ENCODE peak calls at places on chromosome 9, in ten cellular contexts. P is IMR-90, C is AG10803, L is glutamatergic neuron, T is psoas muscle, D is cardiac muscle cell, A is HFFc6, F is heart right ventricle, G is endothelial cell, Y is A549. Q is an unnamed sample.

GRCh38 chr9:15253786-15254185 is 53.2 kb downstream of the TTC39B start:
- DNase-seq in Y (no peak), D (no peak), A (no peak), G (no peak), C (no peak), P (no peak), F (no peak), L (no peak), T (no peak), Q (no peak)

GRCh38 chr9:98897745-98898144 is 46.0 kb upstream of the COL15A1 start:
- DNase-seq in C (no peak), G (no peak), Y (no peak), F (no peak), T (no peak), D (no peak), P (peak), L (no peak), A (no peak), Q (no peak)

GRCh38 chr9:76718166-76718565 is 46.1 kb upstream of the PCA3 start:
- DNase-seq in G (no peak), L (no peak), P (no peak), F (no peak), C (no peak), Y (no peak), A (no peak), D (no peak), T (no peak), Q (no peak)

GRCh38 chr9:105244274-105244995 is at the start of gene SLC44A1:
- DNase-seq in G (peak), L (peak), A (peak), F (peak), C (peak), T (peak), D (peak), P (peak), Y (peak), Q (peak)

GRCh38 chr9:18920685-18921084 is 112.3 kb downstream of the SAXO1 start:
- DNase-seq in F (no peak), C (peak), D (no peak), L (no peak), G (no peak), Y (no peak), P (peak), T (no peak), A (no peak), Q (no peak)

GRCh38 chr9:120531683-120532300 is 48.2 kb downstream of the CDK5RAP2 start:
- DNase-seq in T (no peak), P (peak), Y (peak), A (peak), L (no peak), G (peak), C (peak), F (no peak), D (peak), Q (peak)

GRCh38 chr9:126334626-126335621 is 8.3 kb downstream of the MVB12B start:
- DNase-seq in G (no peak), F (no peak), Y (peak), P (peak), T (no peak), D (no peak), C (peak), A (no peak), L (no peak), Q (no peak)

GRCh38 chr9:110802416-110803035 is 133.9 kb downstream of the MUSK start:
- DNase-seq in T (no peak), Y (peak), A (peak), F (no peak), C (peak), P (peak), L (no peak), D (no peak), G (no peak), Q (no peak)

GRCh38 chr9:72309366-72310133 is 55.5 kb downstream of the ZFAND5 start:
- DNase-seq in P (no peak), F (no peak), Y (peak), C (no peak), T (no peak), D (no peak), G (no peak), A (no peak), L (no peak), Q (no peak)

GRCh38 chr9:136570916-136571315 is 25.1 kb upstream of the NOTCH1 start:
- DNase-seq in C (no peak), F (no peak), T (no peak), L (no peak), Y (no peak), G (no peak), A (no peak), P (no peak), D (no peak), Q (no peak)

GRCh38 chr9:37904647-37905505 is 949 bp upstream of the SLC25A51 start:
- DNase-seq in A (no peak), D (no peak), L (no peak), C (peak), P (peak), F (peak), T (no peak), G (no peak), Y (no peak), Q (no peak)

GRCh38 chr9:2142212-2142611 is 127.1 kb downstream of the SMARCA2 start:
- DNase-seq in Y (no peak), T (no peak), F (no peak), C (no peak), A (no peak), G (no peak), L (no peak), P (no peak), D (no peak), Q (no peak)

GRCh38 chr9:94906713-94907112 is 180.2 kb downstream of the AOPEP start:
- DNase-seq in D (no peak), A (no peak), F (peak), T (no peak), C (no peak), P (no peak), L (no peak), G (no peak), Y (no peak), Q (no peak)

GRCh38 chr9:36503172-36504153 is 69.2 kb upstream of the MELK start:
- DNase-seq in D (no peak), A (no peak), G (no peak), C (no peak), Y (no peak), P (peak), T (no peak), L (no peak), F (no peak), Q (no peak)

GRCh38 chr9:82763631-82764030 is 299.3 kb downstream of the RASEF start:
- DNase-seq in D (no peak), F (no peak), C (no peak), G (no peak), A (no peak), Y (peak), P (no peak), L (peak), T (no peak), Q (no peak)

GRCh38 chr9:93297659-93298497 is 113.9 kb downstream of the WNK2 start:
- DNase-seq in G (no peak), P (no peak), F (no peak), D (no peak), T (peak), C (no peak), A (no peak), L (no peak), Y (no peak), Q (no peak)

GRCh38 chr9:126301985-126302603 is 24.5 kb upstream of the MVB12B start:
- DNase-seq in Y (peak), F (peak), P (peak), L (peak), D (peak), T (peak), A (peak), C (peak), G (peak), Q (peak)

GRCh38 chr9:95085036-95085770 is 232.3 kb downstream of the FANCC start:
- DNase-seq in F (no peak), A (no peak), C (no peak), Y (no peak), L (no peak), G (no peak), T (no peak), D (no peak), P (no peak), Q (peak)

GRCh38 chr9:69893057-69893456 is 72.4 kb downstream of the CFAP95 start:
- DNase-seq in Y (no peak), A (no peak), G (no peak), D (no peak), T (no peak), F (no peak), C (no peak), L (no peak), P (no peak), Q (no peak)

GRCh38 chr9:131642496-131643083 is 97.3 kb downstream of the PRRT1B start:
- DNase-seq in L (no peak), F (no peak), P (no peak), Y (no peak), G (no peak), T (no peak), D (no peak), C (no peak), A (no peak), Q (no peak)

GRCh38 chr9:136189394-136190236 is 15.3 kb downstream of the LHX3 start:
- DNase-seq in A (no peak), G (no peak), P (no peak), F (no peak), C (no peak), L (peak), T (no peak), D (no peak), Y (no peak), Q (no peak)

GRCh38 chr9:5563886-5564285 is 53.6 kb downstream of the PDCD1LG2 start:
- DNase-seq in L (no peak), Y (no peak), D (no peak), F (no peak), G (no peak), T (no peak), P (peak), C (no peak), A (peak), Q (no peak)

GRCh38 chr9:18238254-18238653 is 235.7 kb upstream of the ADAMTSL1 start:
- DNase-seq in P (peak), D (no peak), F (no peak), T (no peak), A (peak), L (no peak), Y (peak), C (peak), G (no peak), Q (no peak)

GRCh38 chr9:94859226-94859625 is 132.7 kb downstream of the AOPEP start:
- DNase-seq in L (no peak), C (no peak), F (no peak), P (no peak), Y (no peak), G (no peak), A (no peak), D (no peak), T (no peak), Q (no peak)

GRCh38 chr9:4691794-4692193 is 12.4 kb downstream of the CDC37L1 start:
- DNase-seq in P (peak), Y (no peak), F (no peak), A (peak), C (peak), G (no peak), L (no peak), T (no peak), D (no peak), Q (no peak)

GRCh38 chr9:132472199-132472598 is 62.2 kb downstream of the CFAP77 start:
- DNase-seq in G (no peak), Y (no peak), A (no peak), F (no peak), D (no peak), L (no peak), T (no peak), P (no peak), C (no peak), Q (no peak)

GRCh38 chr9:133986061-133986460 is 6.1 kb downstream of the VAV2 start:
- DNase-seq in D (no peak), Y (no peak), F (no peak), P (no peak), G (no peak), T (no peak), A (no peak), L (no peak), C (no peak), Q (no peak)

GRCh38 chr9:113909421-113909820 is 33.3 kb downstream of the ZNF618 start:
- DNase-seq in Y (no peak), L (no peak), C (no peak), P (no peak), D (no peak), G (no peak), A (no peak), T (no peak), F (no peak), Q (no peak)

GRCh38 chr9:109975574-109976327 is 195.8 kb downstream of the PALM2AKAP2 start:
- DNase-seq in Y (no peak), D (no peak), L (no peak), F (no peak), C (peak), A (peak), T (no peak), P (peak), G (no peak), Q (no peak)

GRCh38 chr9:133135193-133135745 is 14.2 kb upstream of the RALGDS start:
- DNase-seq in P (peak), G (no peak), A (peak), L (peak), D (no peak), Y (peak), F (peak), C (peak), T (peak), Q (no peak)

GRCh38 chr9:137619240-137620090 is 660 bp downstream of the EHMT1 start:
- DNase-seq in D (peak), Y (no peak), C (peak), A (peak), F (no peak), G (no peak), P (peak), L (no peak), T (peak), Q (peak)

GRCh38 chr9:15717290-15717689 is 164.4 kb downstream of the CCDC171 start:
- DNase-seq in G (no peak), T (no peak), A (no peak), C (no peak), L (no peak), F (no peak), D (no peak), P (no peak), Y (no peak), Q (no peak)

GRCh38 chr9:34958411-34958982 is 412 bp downstream of the PHF24 start:
- DNase-seq in P (no peak), C (no peak), L (no peak), Y (no peak), T (no peak), F (no peak), A (no peak), D (no peak), G (no peak), Q (no peak)

GRCh38 chr9:34956648-34957047 is 1.4 kb upstream of the PHF24 start:
- DNase-seq in D (no peak), G (no peak), T (no peak), P (no peak), F (no peak), Y (no peak), L (no peak), C (no peak), A (no peak), Q (no peak)

GRCh38 chr9:34954225-34954624 is 3.9 kb upstream of the PHF24 start:
- DNase-seq in P (no peak), T (no peak), Y (no peak), D (no peak), G (no peak), C (no peak), A (no peak), L (no peak), F (no peak), Q (no peak)

GRCh38 chr9:34961574-34962480 is 3.7 kb downstream of the PHF24 start:
- DNase-seq in Y (peak), D (no peak), G (no peak), P (peak), L (no peak), C (no peak), A (peak), T (no peak), F (no peak), Q (no peak)

GRCh38 chr9:34957492-34958410 is at the start of gene PHF24:
- DNase-seq in A (no peak), F (no peak), G (peak), C (peak), Y (no peak), D (peak), T (no peak), P (no peak), L (peak), Q (no peak)
- TF ChIP-seq CTCF in A (no peak), F (no peak), G (no peak), C (no peak), Y (no peak), D (no peak), T (no peak), P (peak), L (no peak), Q (no peak)

DNA sequence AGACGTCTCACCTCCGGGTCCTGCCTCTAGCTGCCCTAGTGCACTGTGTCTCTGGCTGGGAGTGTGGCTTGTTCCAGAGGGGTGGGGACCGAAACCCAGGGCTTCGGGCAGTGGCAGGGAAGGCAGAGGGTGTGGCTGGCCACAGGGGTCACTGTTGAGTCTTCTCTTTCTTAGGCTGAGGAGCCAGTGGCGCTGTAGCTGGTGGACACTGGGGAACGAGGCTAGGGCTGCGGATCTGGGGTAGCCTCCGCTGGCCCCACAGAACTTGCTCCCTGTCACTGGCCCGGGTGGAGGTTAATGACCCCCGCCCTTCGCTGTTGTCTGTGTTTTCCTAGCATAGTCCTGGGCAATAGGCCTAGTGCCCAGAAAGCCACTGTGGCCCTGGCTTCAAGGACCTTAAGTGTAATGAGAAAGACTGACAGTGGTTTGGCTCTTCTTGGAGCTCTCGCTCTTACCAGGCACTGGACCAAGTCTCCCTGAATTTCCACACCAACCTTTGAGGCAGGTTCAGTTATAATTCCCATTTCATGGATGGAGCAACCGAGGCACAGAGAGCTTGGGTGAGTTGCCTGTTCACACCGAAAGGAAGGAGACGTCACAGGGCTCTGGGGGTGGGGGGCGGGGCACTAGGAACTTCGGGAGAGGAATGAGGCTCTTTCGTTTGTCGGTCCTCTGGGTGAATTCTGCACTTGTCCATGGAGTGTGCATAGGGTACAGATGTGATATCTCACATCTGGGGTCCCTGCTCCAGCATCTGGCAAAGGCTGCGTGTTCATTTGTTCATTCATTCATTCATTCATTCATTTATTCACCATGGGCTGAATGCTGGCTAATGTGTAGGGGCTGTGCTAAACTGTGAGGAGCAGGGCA is 4.8 kb upstream of the IER5L start:
- DNase-seq in F (peak), P (no peak), T (peak), L (peak), G (peak), C (no peak), A (no peak), Y (peak), D (peak), Q (no peak)
- TF ChIP-seq CTCF in F (peak), P (peak), T (peak), L (peak), G (peak), C (peak), A (peak), Y (peak), D (peak), Q (peak)

GRCh38 chr9:21473236-21473635 is 8.9 kb downstream of the IFNE start:
- DNase-seq in Y (no peak), F (no peak), T (no peak), P (no peak), L (no peak), A (peak), C (no peak), G (no peak), D (no peak), Q (no peak)
- TF ChIP-seq CTCF in Y (peak), F (no peak), T (no peak), P (no peak), L (no peak), A (peak), C (peak), G (no peak), D (no peak), Q (no peak)

GRCh38 chr9:101711330-101711941 is 27.0 kb downstream of the GRIN3A start:
- DNase-seq in C (peak), L (peak), T (no peak), F (no peak), P (no peak), Y (peak), D (peak), A (no peak), G (peak), Q (peak)
- TF ChIP-seq CTCF in C (peak), L (peak), T (peak), F (peak), P (peak), Y (peak), D (peak), A (peak), G (peak), Q (peak)

GRCh38 chr9:22307013-22307711 is 139.5 kb upstream of the DMRTA1 start:
- DNase-seq in P (peak), D (peak), T (no peak), F (peak), Y (peak), L (no peak), A (peak), C (peak), G (peak), Q (peak)
- TF ChIP-seq CTCF in P (peak), D (peak), T (peak), F (peak), Y (peak), L (peak), A (peak), C (peak), G (peak), Q (peak)

DNA sequence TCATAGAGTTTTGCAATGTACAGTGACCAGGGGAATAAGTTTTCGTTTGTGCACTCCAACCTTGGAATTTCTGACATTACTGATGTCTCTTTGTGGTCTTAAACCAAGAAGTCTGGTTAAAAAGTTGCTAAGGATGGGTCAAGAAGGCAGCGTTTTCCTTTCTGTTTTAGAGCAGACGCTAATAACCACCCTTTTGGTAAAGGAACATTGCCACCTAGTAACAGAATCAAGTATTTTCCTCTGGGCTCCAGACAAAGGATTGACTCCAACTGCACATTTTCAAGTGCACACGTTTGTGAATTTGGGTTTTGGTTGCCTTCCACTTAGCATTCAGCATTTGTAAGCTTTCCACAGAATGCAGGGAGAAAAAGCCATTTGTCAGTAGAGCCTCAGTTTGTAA is 22.2 kb upstream of the CEP78 start:
- DNase-seq in A (peak), F (no peak), Y (peak), T (no peak), L (no peak), C (peak), G (no peak), P (no peak), D (peak), Q (no peak)
- TF ChIP-seq CTCF in A (peak), F (no peak), Y (peak), T (no peak), L (no peak), C (peak), G (no peak), P (no peak), D (peak), Q (peak)

GRCh38 chr9:116002624-116003023 is 151.0 kb upstream of the PAPPA start:
- DNase-seq in L (no peak), Y (peak), F (no peak), C (peak), P (no peak), G (no peak), T (no peak), D (no peak), A (peak), Q (no peak)

GRCh38 chr9:115998661-115999060 is 154.9 kb upstream of the PAPPA start:
- DNase-seq in D (no peak), L (no peak), C (peak), T (no peak), G (no peak), A (no peak), F (no peak), Y (no peak), P (peak), Q (no peak)

GRCh38 chr9:116002181-116002580 is 151.4 kb upstream of the PAPPA start:
- DNase-seq in L (no peak), C (peak), D (no peak), T (no peak), P (no peak), A (no peak), G (no peak), Y (no peak), F (no peak), Q (no peak)

GRCh38 chr9:115999498-115999897 is 154.1 kb upstream of the PAPPA start:
- DNase-seq in L (no peak), Y (peak), G (no peak), P (peak), A (peak), C (peak), T (no peak), F (no peak), D (no peak), Q (no peak)

GRCh38 chr9:116000748-116001329 is 152.8 kb upstream of the PAPPA start:
- DNase-seq in Y (peak), G (peak), D (peak), A (no peak), T (no peak), L (peak), F (no peak), C (no peak), P (no peak), Q (peak)
- TF ChIP-seq CTCF in Y (peak), G (peak), D (peak), A (peak), T (peak), L (peak), F (peak), C (peak), P (peak), Q (peak)

GRCh38 chr9:21078702-21079101 is 960 bp upstream of the IFNB1 start:
- DNase-seq in F (no peak), G (no peak), L (no peak), P (no peak), T (no peak), Y (peak), C (no peak), D (no peak), A (no peak), Q (peak)
- TF ChIP-seq CTCF in F (no peak), G (no peak), L (no peak), P (peak), T (no peak), Y (no peak), C (no peak), D (no peak), A (peak), Q (peak)